ENCODE peak calls at places on chromosome X, in eight cellular contexts. P is SW480, S is fibroblast of pulmonary artery, C is right lobe of liver, H is glutamatergic neuron, N is astrocyte of the cerebellum, U is amniotic epithelial cell, Q is smooth muscle cell of the brain vasculature. L is an unnamed sample.

GRCh38 chrX:151488677-151489076 is 74.8 kb upstream of the PASD1 start:
- DNase-seq in P (peak; percentile 11), S (no peak), C (no peak), H (no peak), N (no peak), U (no peak), Q (no peak), L (no peak)

GRCh38 chrX:87409113-87409841 is 108.3 kb upstream of the KLHL4 start:
- DNase-seq in P (peak; percentile 2), S (peak; percentile 95), C (peak; percentile 71), H (no peak), N (peak; percentile 90), U (peak; percentile 92), Q (peak; percentile 86), L (peak; percentile 71)

GRCh38 chrX:33190016-33190415 is 21.3 kb downstream of the DMD start:
- DNase-seq in P (no peak), S (peak; percentile 60), C (no peak), H (no peak), N (no peak), U (peak; percentile 74), Q (no peak), L (no peak)

GRCh38 chrX:18899796-18900380 is 84.0 kb downstream of the PHKA2 start:
- DNase-seq in P (peak; percentile 13), S (peak; percentile 24), C (no peak), H (peak; percentile 66), N (no peak), U (no peak), Q (no peak), L (no peak)

GRCh38 chrX:46029777-46030176 is 515.4 kb downstream of the ZNF674 start:
- DNase-seq in P (no peak), S (no peak), C (no peak), H (no peak), N (no peak), U (no peak), Q (no peak), L (no peak)

GRCh38 chrX:46961574-46962279 is 49.5 kb downstream of the JADE3 start:
- DNase-seq in P (no peak), S (no peak), C (no peak), H (peak; percentile 38), N (no peak), U (no peak), Q (no peak), L (no peak)

GRCh38 chrX:119340606-119341205 is 58.4 kb upstream of the SLC25A43 start:
- DNase-seq in P (no peak), S (no peak), C (no peak), H (no peak), N (no peak), U (no peak), Q (no peak), L (no peak)

GRCh38 chrX:40054793-40055192 is 43.0 kb downstream of the BCOR start:
- DNase-seq in P (no peak), S (no peak), C (no peak), H (no peak), N (no peak), U (no peak), Q (no peak), L (no peak)

GRCh38 chrX:117743469-117744251 is 372.9 kb downstream of the KLHL13 start:
- DNase-seq in P (no peak), S (no peak), C (peak; percentile 21), H (peak; percentile 10), N (no peak), U (no peak), Q (no peak), L (no peak)

GRCh38 chrX:15973941-15974340 is 119.3 kb upstream of the AP1S2 start:
- DNase-seq in P (no peak), S (peak; percentile 28), C (no peak), H (no peak), N (no peak), U (no peak), Q (no peak), L (no peak)

GRCh38 chrX:1564750-1565683 is 26.4 kb upstream of the AKAP17A start:
- DNase-seq in P (no peak), S (no peak), C (no peak), H (no peak), N (no peak), U (no peak), Q (no peak), L (no peak)

GRCh38 chrX:111719426-111720210 is 38.6 kb downstream of the ALG13 start:
- DNase-seq in P (no peak), S (peak; percentile 14), C (no peak), H (no peak), N (no peak), U (peak; percentile 62), Q (no peak), L (no peak)

GRCh38 chrX:53882331-53882730 is 161.9 kb downstream of the PHF8 start:
- DNase-seq in P (peak; percentile 14), S (peak; percentile 87), C (no peak), H (no peak), N (no peak), U (peak; percentile 98), Q (no peak), L (peak; percentile 20)

GRCh38 chrX:129125515-129125914 is 397.8 kb downstream of the SMARCA1 start:
- DNase-seq in P (no peak), S (no peak), C (no peak), H (no peak), N (no peak), U (no peak), Q (no peak), L (no peak)

GRCh38 chrX:49199315-49199595 is 738 bp downstream of the SYP start:
- DNase-seq in P (no peak), S (no peak), C (no peak), H (no peak), N (no peak), U (no peak), Q (no peak), L (no peak)

GRCh38 chrX:120794525-120794975 is 81.1 kb downstream of the CT47B1 start:
- DNase-seq in P (no peak), S (peak; percentile 63), C (no peak), H (no peak), N (no peak), U (peak; percentile 69), Q (no peak), L (no peak)

GRCh38 chrX:154096140-154097002 is 1.1 kb downstream of the MECP2 start:
- DNase-seq in P (peak; percentile 38), S (no peak), C (peak; percentile 25), H (no peak), N (no peak), U (peak; percentile 29), Q (no peak), L (no peak)

GRCh38 chrX:154051210-154051810 is 31.6 kb upstream of the IRAK1 start:
- DNase-seq in P (peak; percentile 28), S (peak; percentile 75), C (peak; percentile 66), H (peak; percentile 65), N (peak; percentile 50), U (peak; percentile 48), Q (peak; percentile 26), L (no peak)

GRCh38 chrX:12994321-12994720 is 19.4 kb downstream of the TMSB4X start:
- DNase-seq in P (no peak), S (no peak), C (no peak), H (no peak), N (no peak), U (no peak), Q (no peak), L (no peak)

GRCh38 chrX:149185087-149185486 is 320.0 kb downstream of the IDS start:
- DNase-seq in P (no peak), S (peak; percentile 27), C (no peak), H (no peak), N (no peak), U (no peak), Q (no peak), L (no peak)

GRCh38 chrX:106451933-106452332 is 159.8 kb upstream of the RADX start:
- DNase-seq in P (no peak), S (no peak), C (no peak), H (no peak), N (no peak), U (no peak), Q (no peak), L (no peak)

GRCh38 chrX:96432647-96433046 is 252.0 kb upstream of the DIAPH2 start:
- DNase-seq in P (no peak), S (peak; percentile 36), C (no peak), H (no peak), N (no peak), U (peak; percentile 67), Q (no peak), L (no peak)

GRCh38 chrX:135629342-135629741 is 84.1 kb upstream of the CT45A1 start:
- DNase-seq in P (no peak), S (no peak), C (no peak), H (no peak), N (no peak), U (no peak), Q (no peak), L (no peak)

GRCh38 chrX:71147496-71148277 is 3.0 kb downstream of the NLGN3 start:
- DNase-seq in P (no peak), S (no peak), C (no peak), H (no peak), N (no peak), U (no peak), Q (no peak), L (no peak)

GRCh38 chrX:34810364-34810763 is 132.2 kb upstream of the FAM47B start:
- DNase-seq in P (peak; percentile 64), S (peak; percentile 16), C (no peak), H (no peak), N (peak; percentile 6), U (peak; percentile 37), Q (no peak), L (no peak)

GRCh38 chrX:136321532-136321931 is 20.8 kb downstream of the ADGRG4 start:
- DNase-seq in P (no peak), S (no peak), C (no peak), H (no peak), N (no peak), U (no peak), Q (no peak), L (no peak)

GRCh38 chrX:148601034-148601433 is 100.6 kb downstream of the AFF2 start:
- DNase-seq in P (no peak), S (peak; percentile 29), C (no peak), H (no peak), N (peak; percentile 13), U (peak; percentile 56), Q (no peak), L (no peak)

GRCh38 chrX:12174358-12174757 is 36.1 kb downstream of the FRMPD4 start:
- DNase-seq in P (peak; percentile 1), S (no peak), C (no peak), H (no peak), N (no peak), U (peak; percentile 41), Q (no peak), L (no peak)

GRCh38 chrX:38313190-38313589 is 14.1 kb downstream of the RPGR start:
- DNase-seq in P (no peak), S (no peak), C (no peak), H (no peak), N (no peak), U (peak; percentile 24), Q (no peak), L (no peak)

L was measured in non-pigmented ciliary epithelial cell.